ENCODE peak calls at places on chromosomes 11 and 22, in six cellular contexts. C is stimulated activated effector memory CD8-positive, alpha-beta T cell treated with anti-CD3 and anti-CD28 coated beads, Interleukin-12 subunit alpha, Interleukin-12 subunit beta, amount 100 ng/mL, for 72 hours; V is ELR; P is DMS 273 treated with DMSO at 0.1 percent for 48 hours; E is LoVo; W is fibroblast of lung. Z is an unnamed sample.
A peak's percentile ranks its signal among the peaks of the same experiment; 100 is the strongest.

GRCh38 chr11:65213322-65214211 is 31.8 kb downstream of the CAPN1 start:
- DNase-seq in C (peak; percentile 65), W (peak; percentile 17), V (peak; percentile 16), P (no peak), E (no peak), Z (peak; percentile 18)

GRCh38 chr11:75867778-75868374 is 52.9 kb downstream of the UVRAG start:
- DNase-seq in W (peak; percentile 32), C (peak; percentile 54), P (peak; percentile 1), E (peak; percentile 60), V (peak; percentile 72), Z (peak; percentile 79)

GRCh38 chr11:26743622-26744021 is 21.8 kb upstream of the SLC5A12 start:
- DNase-seq in V (no peak), P (no peak), C (no peak), W (no peak), E (no peak), Z (no peak)

GRCh38 chr11:47569646-47570045 is 4.2 kb downstream of the PTPMT1 start:
- DNase-seq in V (no peak), E (no peak), W (no peak), C (no peak), P (no peak), Z (no peak)

GRCh38 chr11:130166457-130166784 is 6.8 kb downstream of the ST14 start:
- DNase-seq in V (peak; percentile 97), E (peak; percentile 83), P (peak; percentile 52), C (no peak), W (peak; percentile 97), Z (peak; percentile 75)

GRCh38 chr11:10908215-10908990 is 50.5 kb upstream of the ZBED5 start:
- DNase-seq in V (peak; percentile 92), C (no peak), W (peak; percentile 98), E (peak; percentile 73), P (peak; percentile 8), Z (peak; percentile 18)

GRCh38 chr11:117589024-117589423 is 208.0 kb downstream of the DSCAML1 start:
- DNase-seq in C (no peak), W (no peak), V (no peak), E (no peak), P (no peak), Z (no peak)

GRCh38 chr11:131099746-131100145 is 183.5 kb upstream of the SNX19 start:
- DNase-seq in W (peak; percentile 25), E (no peak), V (no peak), C (no peak), P (no peak), Z (no peak)

GRCh38 chr11:8225589-8226036 is 38.1 kb downstream of the LMO1 start:
- DNase-seq in P (no peak), V (peak; percentile 74), W (peak; percentile 36), C (peak; percentile 86), E (peak; percentile 29), Z (peak; percentile 79)

GRCh38 chr11:79092791-79093313 is 348.0 kb downstream of the TENM4 start:
- DNase-seq in P (no peak), V (peak; percentile 78), W (peak; percentile 100), C (no peak), E (peak; percentile 44), Z (peak; percentile 28)

GRCh38 chr11:2481253-2481652 is 36.4 kb downstream of the KCNQ1 start:
- DNase-seq in P (no peak), W (no peak), V (no peak), C (no peak), E (no peak), Z (no peak)

GRCh38 chr11:11313902-11314692 is 39.0 kb downstream of the CSNK2A3 start:
- DNase-seq in C (no peak), E (no peak), P (no peak), V (no peak), W (no peak), Z (no peak)

GRCh38 chr11:45665206-45665932 is at the start of gene CHST1:
- DNase-seq in P (no peak), C (no peak), W (peak; percentile 32), E (peak; percentile 1), V (peak; percentile 25), Z (peak; percentile 52)

GRCh38 chr22:49108636-49109315 is 718.9 kb downstream of the BRD1 start:
- DNase-seq in P (no peak), V (no peak), E (no peak), C (no peak), W (no peak), Z (no peak)

GRCh38 chr11:76329084-76329648 is 51.8 kb downstream of the THAP12 start:
- DNase-seq in V (peak; percentile 27), P (no peak), W (peak; percentile 50), C (no peak), E (peak; percentile 1), Z (no peak)

GRCh38 chr11:111565111-111565720 is 24.7 kb downstream of the LAYN start:
- DNase-seq in P (peak; percentile 2), V (peak; percentile 82), E (peak; percentile 68), C (peak; percentile 74), W (peak; percentile 57), Z (peak; percentile 84)

GRCh38 chr11:115530752-115531151 is 26.5 kb upstream of the CADM1 start:
- DNase-seq in V (no peak), C (no peak), E (no peak), W (no peak), P (no peak), Z (no peak)

GRCh38 chr22:33303109-33303508 is 244.9 kb upstream of the SYN3 start:
- DNase-seq in E (no peak), P (no peak), W (no peak), V (no peak), C (no peak), Z (no peak)

GRCh38 chr22:23401111-23401909 is 178.8 kb downstream of the IGLL1 start:
- DNase-seq in P (no peak), W (peak; percentile 96), C (no peak), V (peak; percentile 90), E (no peak), Z (no peak)